ENCODE peak calls at places on chromosomes 5 and 9, in five cellular contexts. M, S, D, Z and V are unnamed samples.
A peak's percentile ranks its signal among the peaks of the same experiment; 100 is the strongest.

GRCh38 chr9:77018058-77019009 is 1.1 kb upstream of the FOXB2 start:
- DNase-seq in M (no peak), S (no peak), D (peak; percentile 45), Z (peak; percentile 53), V (no peak)

GRCh38 chr5:170112876-170113516 is 7.3 kb downstream of the FOXI1 start:
- DNase-seq in M (no peak), S (no peak), D (no peak), Z (peak; percentile 6), V (no peak)

GRCh38 chr5:125478599-125478998 is 732.2 kb upstream of the ZNF608 start:
- DNase-seq in M (no peak), S (no peak), D (no peak), Z (no peak), V (no peak)

GRCh38 chr9:34992376-34992951 is 2.9 kb downstream of the DNAJB5 start:
- DNase-seq in M (peak; percentile 24), S (peak; percentile 43), D (no peak), Z (no peak), V (peak; percentile 70)

GRCh38 chr9:132630116-132630515 is 39.7 kb downstream of the DDX31 start:
- DNase-seq in M (no peak), S (no peak), D (no peak), Z (no peak), V (no peak)

GRCh38 chr5:32542216-32543059 is 42.9 kb upstream of the SUB1 start:
- DNase-seq in M (no peak), S (no peak), D (no peak), Z (no peak), V (no peak)

GRCh38 chr9:86529496-86530275 is 175.5 kb upstream of the TUT7 start:
- DNase-seq in M (no peak), S (no peak), D (no peak), Z (no peak), V (no peak)

GRCh38 chr5:88109806-88110205 is 158.8 kb downstream of the TMEM161B start:
- DNase-seq in M (no peak), S (no peak), D (no peak), Z (no peak), V (no peak)

GRCh38 chr5:150377964-150378694 is 20.6 kb downstream of the TCOF1 start:
- DNase-seq in M (no peak), S (peak; percentile 84), D (no peak), Z (peak; percentile 64), V (no peak)

GRCh38 chr9:130862747-130863146 is 27.7 kb downstream of the ABL1 start:
- DNase-seq in M (no peak), S (no peak), D (no peak), Z (no peak), V (no peak)

GRCh38 chr9:89899476-89900047 is 294.8 kb downstream of the GADD45G start:
- DNase-seq in M (no peak), S (no peak), D (no peak), Z (no peak), V (peak; percentile 50)

GRCh38 chr5:128487041-128487440 is 51.0 kb downstream of the FBN2 start:
- DNase-seq in M (no peak), S (no peak), D (no peak), Z (no peak), V (no peak)

GRCh38 chr9:126023962-126024361 is 276.8 kb downstream of the PBX3 start:
- DNase-seq in M (no peak), S (no peak), D (no peak), Z (no peak), V (no peak)

GRCh38 chr9:136170291-136170901 is 34.5 kb downstream of the LHX3 start:
- DNase-seq in M (peak; percentile 13), S (no peak), D (no peak), Z (peak; percentile 55), V (peak; percentile 51)

GRCh38 chr5:72109625-72110024 is 2.4 kb downstream of the MAP1B start:
- DNase-seq in M (no peak), S (no peak), D (peak; percentile 78), Z (peak; percentile 23), V (peak; percentile 8)

GRCh38 chr5:140631831-140632365 is 1.1 kb downstream of the CD14 start:
- DNase-seq in M (no peak), S (no peak), D (peak; percentile 38), Z (no peak), V (no peak)

GRCh38 chr9:88258012-88258411 is 119.7 kb upstream of the SPATA31C2 start:
- DNase-seq in M (no peak), S (peak; percentile 38), D (no peak), Z (peak; percentile 17), V (peak; percentile 42)

GRCh38 chr9:70466976-70467551 is 52.6 kb upstream of the KLF9 start:
- DNase-seq in M (no peak), S (no peak), D (no peak), Z (no peak), V (no peak)

GRCh38 chr5:963673-964531 is 44.7 kb upstream of the NKD2 start:
- DNase-seq in M (peak; percentile 10), S (peak; percentile 91), D (no peak), Z (no peak), V (peak; percentile 55)

GRCh38 chr5:127088226-127088625 is 14.9 kb upstream of the C5orf63 start:
- DNase-seq in M (no peak), S (peak; percentile 80), D (no peak), Z (no peak), V (no peak)

GRCh38 chr5:169686137-169686536 is 49.1 kb downstream of the DOCK2 start:
- DNase-seq in M (no peak), S (no peak), D (no peak), Z (no peak), V (no peak)

GRCh38 chr5:21919417-21920022 is 933.6 kb downstream of the CDH12 start:
- DNase-seq in M (no peak), S (no peak), D (peak; percentile 77), Z (peak; percentile 60), V (no peak)